ENCODE peak calls at places on chromosomes 7 and 10, in six cellular contexts. L, P, D, S, E and Z are unnamed samples.

GRCh38 chr7:116422651-116423050 is 76.9 kb upstream of the CAV2 start:
- DNase-seq in L (no peak), P (no peak), D (no peak), S (no peak), E (no peak), Z (no peak)

GRCh38 chr7:5406957-5407930 is 16.4 kb downstream of the TNRC18 start:
- DNase-seq in L (no peak), P (no peak), D (no peak), S (no peak), E (peak), Z (no peak)

GRCh38 chr10:47449979-47450378 is 33.9 kb downstream of the ANXA8 start:
- DNase-seq in L (no peak), P (no peak), D (peak), S (no peak), E (no peak), Z (no peak)

GRCh38 chr7:84247591-84247990 is 53.0 kb upstream of the SEMA3A start:
- DNase-seq in L (no peak), P (no peak), D (no peak), S (no peak), E (no peak), Z (no peak)

GRCh38 chr10:33459597-33459996 is 125.1 kb upstream of the NRP1 start:
- DNase-seq in L (no peak), P (no peak), D (no peak), S (no peak), E (no peak), Z (no peak)

GRCh38 chr7:156662269-156662668 is 21.7 kb downstream of the RNF32 start:
- DNase-seq in L (no peak), P (no peak), D (no peak), S (no peak), E (no peak), Z (no peak)

GRCh38 chr7:90692947-90693346 is 96.8 kb downstream of the CDK14 start:
- DNase-seq in L (no peak), P (no peak), D (no peak), S (no peak), E (no peak), Z (no peak)

GRCh38 chr10:124744688-124745055 is 494 bp upstream of the FAM53B start:
- DNase-seq in L (no peak), P (no peak), D (no peak), S (no peak), E (no peak), Z (no peak)

GRCh38 chr7:45910855-45911254 is 10.2 kb downstream of the IGFBP3 start:
- DNase-seq in L (no peak), P (no peak), D (no peak), S (no peak), E (no peak), Z (no peak)

GRCh38 chr7:27113991-27114866 is 11.7 kb upstream of the HOXA2 start:
- DNase-seq in L (no peak), P (peak), D (no peak), S (no peak), E (no peak), Z (no peak)

GRCh38 chr10:63657812-63658211 is 136.6 kb downstream of the REEP3 start:
- DNase-seq in L (no peak), P (no peak), D (no peak), S (no peak), E (no peak), Z (no peak)

GRCh38 chr7:131354390-131354789 is 26.7 kb downstream of the MKLN1 start:
- DNase-seq in L (no peak), P (no peak), D (no peak), S (no peak), E (no peak), Z (no peak)

GRCh38 chr7:124459101-124460052 is 306.2 kb downstream of the GPR37 start:
- DNase-seq in L (no peak), P (no peak), D (no peak), S (no peak), E (peak), Z (no peak)

GRCh38 chr7:131546583-131547111 is 9.8 kb downstream of the PODXL start:
- DNase-seq in L (no peak), P (no peak), D (no peak), S (no peak), E (peak), Z (no peak)

GRCh38 chr10:71075066-71075758 is 137.2 kb upstream of the UNC5B start:
- DNase-seq in L (peak), P (peak), D (peak), S (no peak), E (no peak), Z (no peak)

GRCh38 chr10:121860810-121861209 is 67.0 kb downstream of the ATE1 start:
- DNase-seq in L (no peak), P (no peak), D (no peak), S (no peak), E (peak), Z (no peak)

GRCh38 chr10:48890904-48891839 is 48.5 kb downstream of the LRRC18 start:
- DNase-seq in L (no peak), P (no peak), D (no peak), S (no peak), E (no peak), Z (no peak)

GRCh38 chr10:75432176-75432575 is 752 bp downstream of the LRMDA start:
- DNase-seq in L (no peak), P (no peak), D (no peak), S (no peak), E (no peak), Z (no peak)

GRCh38 chr10:121449457-121450045 is 148.7 kb downstream of the FGFR2 start:
- DNase-seq in L (no peak), P (peak), D (no peak), S (no peak), E (no peak), Z (no peak)

GRCh38 chr10:61179734-61180133 is 235.7 kb upstream of the RHOBTB1 start:
- DNase-seq in L (no peak), P (no peak), D (no peak), S (no peak), E (no peak), Z (no peak)

GRCh38 chr7:75737856-75738603 is 711 bp downstream of the HIP1 start:
- DNase-seq in L (no peak), P (no peak), D (peak), S (no peak), E (no peak), Z (no peak)

GRCh38 chr7:128913856-128914565 is 3.5 kb upstream of the KCP start:
- DNase-seq in L (no peak), P (peak), D (no peak), S (no peak), E (no peak), Z (no peak)

GRCh38 chr10:61897671-61898434 is 3.6 kb upstream of the ARID5B start:
- DNase-seq in L (peak), P (no peak), D (no peak), S (peak), E (peak), Z (no peak)

GRCh38 chr10:70984986-70985719 is 96.8 kb upstream of the PCBD1 start:
- DNase-seq in L (no peak), P (no peak), D (no peak), S (no peak), E (no peak), Z (no peak)

GRCh38 chr7:17640730-17641377 is 299.4 kb downstream of the SNX13 start:
- DNase-seq in L (peak), P (no peak), D (no peak), S (peak), E (peak), Z (no peak)

GRCh38 chr7:156307193-156307592 is 333.4 kb upstream of the RNF32 start:
- DNase-seq in L (no peak), P (no peak), D (no peak), S (no peak), E (no peak), Z (no peak)

GRCh38 chr7:143002106-143002505 is 24.8 kb downstream of the OR9A2 start:
- DNase-seq in L (no peak), P (no peak), D (no peak), S (peak), E (no peak), Z (no peak)

GRCh38 chr10:101781655-101781983 is 1.6 kb downstream of the NPM3 start:
- DNase-seq in L (no peak), P (peak), D (no peak), S (no peak), E (no peak), Z (no peak)

GRCh38 chr10:90432891-90433290 is 424.9 kb downstream of the HTR7 start:
- DNase-seq in L (no peak), P (no peak), D (no peak), S (no peak), E (peak), Z (no peak)

GRCh38 chr10:1320739-1321331 is 264.6 kb downstream of the WDR37 start:
- DNase-seq in L (no peak), P (no peak), D (no peak), S (no peak), E (no peak), Z (no peak)

GRCh38 chr7:87475359-87476178 is at the start of gene ABCB4:
- DNase-seq in L (no peak), P (no peak), D (peak), S (no peak), E (no peak), Z (no peak)

GRCh38 chr10:102418612-102419560 is at the start of gene PSD:
- DNase-seq in L (no peak), P (no peak), D (peak), S (no peak), E (peak), Z (no peak)

GRCh38 chr7:47405921-47406765 is 175.8 kb downstream of the TNS3 start:
- DNase-seq in L (peak), P (peak), D (peak), S (no peak), E (no peak), Z (no peak)

GRCh38 chr10:69089638-69090599 is 2.0 kb downstream of the SRGN start:
- DNase-seq in L (peak), P (no peak), D (no peak), S (peak), E (no peak), Z (peak)

GRCh38 chr7:26648429-26649015 is 215.9 kb downstream of the SKAP2 start:
- DNase-seq in L (no peak), P (no peak), D (no peak), S (no peak), E (no peak), Z (no peak)

GRCh38 chr10:72367301-72367970 is 12.7 kb upstream of the DNAJB12 start:
- DNase-seq in L (no peak), P (no peak), D (no peak), S (no peak), E (no peak), Z (no peak)

GRCh38 chr7:94393251-94393758 is 1.4 kb upstream of the COL1A2 start:
- DNase-seq in L (peak), P (peak), D (no peak), S (no peak), E (peak), Z (no peak)

DNA sequence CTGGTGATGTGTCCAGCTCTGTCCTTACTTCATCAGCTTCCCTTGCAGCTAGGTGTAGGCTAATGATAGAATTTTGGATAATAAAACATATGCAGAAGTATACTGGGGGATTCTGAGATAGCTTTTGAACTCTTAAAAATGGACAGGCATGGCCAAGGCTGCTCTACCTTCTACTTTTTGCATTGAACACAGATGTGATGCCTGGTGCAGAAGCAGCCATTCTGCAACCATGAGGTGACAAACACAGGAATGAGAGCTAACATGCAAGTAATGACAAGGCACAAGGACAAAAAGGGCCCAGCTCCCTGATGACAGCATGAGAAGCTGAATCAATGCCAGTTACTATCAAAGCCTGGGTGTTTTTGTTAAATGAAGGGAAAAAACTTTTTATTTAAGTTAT is 686.5 kb upstream of the AUTS2 start:
- DNase-seq in L (no peak), P (no peak), D (no peak), S (no peak), E (no peak), Z (no peak)
- TF ChIP-seq CTCF in L (no peak), P (no peak), D (no peak), S (no peak), E (no peak), Z (no peak)

DNA sequence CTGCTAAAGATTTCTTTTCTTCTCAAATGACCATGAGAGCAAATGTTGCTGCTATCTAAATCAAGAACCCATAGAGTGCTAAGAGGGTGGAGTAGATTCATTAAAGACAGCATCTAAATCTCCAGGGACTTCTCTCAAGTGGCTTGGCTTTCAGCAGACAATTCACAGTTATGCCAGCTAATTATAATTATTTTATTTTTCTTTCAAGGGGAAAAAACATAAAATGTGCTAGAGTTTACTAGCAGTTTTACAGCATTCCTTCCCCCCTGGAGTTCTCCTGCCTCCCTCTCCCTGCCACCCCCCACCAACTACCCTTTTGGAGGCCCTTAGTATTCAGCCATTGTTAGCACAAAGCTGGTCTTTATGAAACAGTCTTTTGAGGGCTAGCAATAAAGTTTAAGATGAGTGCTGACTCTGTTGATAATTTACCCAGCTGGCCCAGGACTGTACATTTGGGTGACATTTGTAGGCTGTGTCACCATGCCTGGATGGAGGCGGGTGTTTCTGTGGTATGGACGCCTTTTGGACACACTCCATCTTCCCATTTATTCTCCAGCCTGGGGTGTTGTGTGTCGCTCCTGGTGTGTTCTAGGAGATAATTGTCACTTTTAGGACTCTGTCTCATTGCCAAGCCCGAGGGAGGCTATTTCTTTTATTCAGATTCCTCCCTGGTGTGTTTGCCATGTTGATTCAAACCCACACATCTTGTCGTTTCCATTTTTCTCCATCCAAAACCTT is 160.2 kb downstream of the CREB5 start:
- DNase-seq in L (no peak), P (no peak), D (no peak), S (no peak), E (peak), Z (no peak)
- H3K27ac ChIP-seq in L (no peak), P (no peak), D (no peak), S (no peak), E (no peak), Z (no peak)

GRCh38 chr7:154241988-154242387 is 189.8 kb downstream of the DPP6 start:
- DNase-seq in L (no peak), P (no peak), D (no peak), S (no peak), E (no peak), Z (no peak)

GRCh38 chr7:154242709-154243108 is 190.5 kb downstream of the DPP6 start:
- DNase-seq in L (no peak), P (no peak), D (no peak), S (no peak), E (no peak), Z (no peak)
- TF ChIP-seq CTCF in L (no peak), P (no peak), D (no peak), S (no peak), E (no peak), Z (no peak)

DNA sequence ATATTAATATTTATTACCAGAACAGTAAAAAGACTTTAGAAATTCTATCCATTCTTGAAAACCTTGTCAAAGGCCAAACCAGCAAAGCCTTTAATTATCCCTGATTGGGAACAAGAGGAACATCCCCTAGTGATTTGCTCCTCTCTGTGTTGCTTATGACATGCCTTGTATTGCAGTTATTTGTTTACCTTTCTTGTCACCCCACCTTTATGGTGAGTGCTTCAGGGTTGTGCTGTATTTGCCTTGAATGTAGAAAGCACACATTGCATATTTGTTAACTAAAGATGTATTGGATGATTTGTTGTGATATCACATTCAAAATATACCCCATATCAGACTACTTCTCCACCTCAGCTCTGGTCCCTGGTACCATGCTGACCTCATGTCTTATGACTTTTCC is 23.5 kb upstream of the TECTB start:
- DNase-seq in L (no peak), P (no peak), D (no peak), S (no peak), E (no peak), Z (no peak)
- H3K27ac ChIP-seq in L (no peak), P (no peak), D (no peak), S (no peak), E (no peak), Z (no peak)